ENCODE peak calls at places on chromosomes 4 and X, in five cellular contexts. B, X, K, A and R are unnamed samples. For H3K4me1 and H3K36me3, the result is how much of the 10 kb centered on the place peaks cover.

GRCh38 chr4:85774489-85774888 is 299.5 kb downstream of the ARHGAP24 start:
- DNase-seq in B (no peak), X (no peak), K (no peak), A (no peak), R (no peak)

GRCh38 chr4:138650917-138651564 is 364.5 kb upstream of the NOCT start:
- DNase-seq in B (no peak), X (no peak), K (no peak), A (no peak), R (no peak)

GRCh38 chr4:181376058-181376457 is 867.1 kb upstream of the TENM3 start:
- DNase-seq in B (no peak), X (no peak), K (no peak), A (no peak), R (no peak)

GRCh38 chrX:106168107-106168506 is at the start of gene PWWP3B:
- DNase-seq in B (no peak), X (peak), K (peak), A (peak), R (peak)

GRCh38 chr4:3668825-3669552 is 97.2 kb upstream of the ADRA2C start:
- DNase-seq in B (no peak), X (no peak), K (no peak), A (no peak), R (no peak)

GRCh38 chr4:98601719-98602118 is 56.7 kb downstream of the TSPAN5 start:
- DNase-seq in B (no peak), X (no peak), K (no peak), A (no peak), R (no peak)

GRCh38 chr4:126264839-126265238 is 950.1 kb downstream of the FAT4 start:
- DNase-seq in B (no peak), X (no peak), K (no peak), A (no peak), R (no peak)

GRCh38 chr4:172808196-172808595 is 360.4 kb upstream of the GALNT7 start:
- DNase-seq in B (no peak), X (no peak), K (no peak), A (no peak), R (no peak)

GRCh38 chrX:38927592-38927991 is 126.3 kb downstream of the MID1IP1 start:
- DNase-seq in B (no peak), X (no peak), K (no peak), A (no peak), R (no peak)

GRCh38 chrX:48939417-48940228 is 17.8 kb downstream of the OTUD5 start:
- DNase-seq in B (no peak), X (no peak), K (no peak), A (no peak), R (no peak)

GRCh38 chrX:99602107-99602506 is 808.0 kb downstream of the PCDH19 start:
- DNase-seq in B (no peak), X (no peak), K (no peak), A (no peak), R (no peak)

DNA sequence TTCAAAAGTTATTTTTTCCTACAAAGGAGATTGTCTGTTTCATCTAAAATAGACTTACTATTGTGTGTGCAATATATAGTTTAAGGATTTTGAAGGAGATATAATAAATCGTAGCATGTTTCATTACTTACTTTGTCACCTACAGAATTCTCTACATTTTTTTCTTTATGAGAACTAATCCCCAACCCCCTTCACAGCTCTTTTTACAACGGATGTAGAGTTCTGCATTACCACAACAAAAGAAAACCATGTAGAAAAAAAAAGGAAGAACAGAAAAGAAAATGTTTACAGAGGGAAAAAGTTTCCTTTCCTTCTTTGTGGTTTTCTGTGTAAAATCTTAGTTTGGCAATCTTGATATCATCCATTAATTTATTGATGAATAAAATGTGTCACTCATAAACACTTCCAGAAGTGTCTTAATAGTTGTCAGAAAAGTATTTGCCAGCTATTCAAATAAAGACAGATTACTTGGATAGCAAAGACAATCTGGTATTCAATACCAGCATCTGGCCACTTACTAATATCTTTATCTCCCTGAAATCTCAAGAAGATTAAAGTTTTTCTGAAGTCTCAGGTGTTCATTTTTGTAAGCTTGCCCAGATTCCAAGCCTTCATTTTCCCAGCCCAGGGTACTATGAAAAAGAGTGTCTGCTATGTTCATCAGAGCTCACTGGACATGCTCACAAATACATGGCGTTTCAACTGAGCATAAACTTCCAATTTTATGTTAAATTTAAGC is 806.8 kb downstream of the PCDH19 start:
- DNase-seq in B (no peak), X (no peak), K (no peak), A (no peak), R (no peak)
- H3K4me3 ChIP-seq in B (no peak), X (no peak), K (no peak), A (no peak), R (no peak)

DNA sequence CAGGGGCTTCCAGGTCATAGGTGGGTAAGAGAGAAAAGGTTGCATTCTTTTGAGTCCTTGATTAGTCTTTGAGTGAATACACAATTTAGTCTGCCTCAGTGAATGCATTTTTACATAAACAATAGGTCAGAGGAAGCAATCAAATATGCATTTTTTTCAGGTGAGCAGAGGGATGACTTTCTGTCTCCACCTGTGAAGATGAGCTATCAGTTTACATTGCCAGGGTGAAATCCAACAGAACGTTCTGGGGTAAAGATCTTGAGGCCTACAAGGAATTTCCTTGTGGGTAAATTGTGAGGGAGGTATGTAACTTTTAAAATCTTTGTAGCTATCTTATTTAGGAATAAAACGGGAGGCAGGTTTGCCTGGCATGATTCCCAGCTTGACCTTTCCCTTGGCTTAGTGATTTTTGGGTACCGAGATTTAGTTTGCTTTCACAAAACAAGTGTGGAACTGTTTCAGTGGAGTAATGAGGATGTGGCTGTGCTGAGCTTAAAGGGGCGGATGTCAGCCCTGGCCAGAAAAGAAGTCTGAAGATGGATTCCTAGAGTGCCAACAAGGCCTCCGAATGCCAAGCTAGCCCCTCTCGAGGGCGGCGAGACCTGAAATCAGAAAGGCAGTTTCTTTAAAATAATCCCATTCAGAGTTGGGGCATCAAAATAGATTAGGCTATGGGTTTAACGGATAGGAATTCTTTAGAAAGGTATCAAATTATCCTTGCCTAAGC is 29.5 kb downstream of the TMEM131L start:
- DNase-seq in B (no peak), X (no peak), K (no peak), A (no peak), R (no peak)
- H3K4me1 ChIP-seq in B (under half), X (under half), K (half or more), A (under half), R (under half)

GRCh38 chr4:445410-445809 is 53.5 kb downstream of the ZNF721 start:
- DNase-seq in B (no peak), X (no peak), K (no peak), A (no peak), R (no peak)
- H3K36me3 ChIP-seq in B (under half), X (under half), K (half or more), A (under half), R (under half)

DNA sequence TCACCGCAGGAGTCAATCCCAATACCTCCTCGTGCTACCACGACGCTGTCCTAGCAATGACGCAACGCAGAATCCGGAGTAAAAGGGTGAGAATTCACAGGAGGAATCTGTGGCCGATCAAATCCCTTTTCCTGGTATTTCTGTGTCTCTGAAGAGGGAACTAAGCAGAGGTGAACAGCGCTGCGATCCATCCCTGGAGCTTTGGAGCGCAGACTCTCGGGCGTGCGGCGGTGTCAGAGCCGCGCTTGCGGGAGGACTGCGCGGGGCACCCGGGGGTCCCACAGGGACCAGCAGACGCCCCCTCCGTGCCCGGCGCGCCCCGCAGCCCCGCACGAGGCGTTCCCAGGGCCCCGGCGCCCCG is 17.2 kb upstream of the ZNF718 start:
- DNase-seq in B (no peak), X (no peak), K (no peak), A (no peak), R (no peak)
- H3K4me3 ChIP-seq in B (no peak), X (peak), K (peak), A (peak), R (no peak)

GRCh38 chr4:113404846-113405245 is 355.4 kb downstream of the ANK2 start:
- DNase-seq in B (no peak), X (no peak), K (no peak), A (no peak), R (no peak)

GRCh38 chr4:113405874-113406722 is 355.4 kb downstream of the CAMK2D start:
- DNase-seq in B (no peak), X (no peak), K (no peak), A (no peak), R (no peak)

GRCh38 chr4:113407409-113407808 is 354.1 kb downstream of the CAMK2D start:
- DNase-seq in B (no peak), X (no peak), K (no peak), A (no peak), R (no peak)

GRCh38 chr4:113404167-113404571 is 354.7 kb downstream of the ANK2 start:
- DNase-seq in B (no peak), X (no peak), K (no peak), A (no peak), R (no peak)

GRCh38 chr4:113406723-113407016 is 354.9 kb downstream of the CAMK2D start:
- DNase-seq in B (no peak), X (no peak), K (no peak), A (no peak), R (no peak)
- H3K4me1 ChIP-seq in B (under half), X (under half), K (under half), A (under half), R (under half)

GRCh38 chr4:39458505-39459300 is at the start of the genes LIAS and RPL9:
- DNase-seq in B (peak), X (peak), K (peak), A (peak), R (peak)
- H3K36me3 ChIP-seq in B (under half), X (half or more), K (half or more), A (under half), R (under half)

GRCh38 chr4:154569028-154569427 is 6.2 kb downstream of the FGB start:
- DNase-seq in B (no peak), X (no peak), K (no peak), A (no peak), R (no peak)
- H3K4me3 ChIP-seq in B (no peak), X (no peak), K (no peak), A (no peak), R (no peak)

DNA sequence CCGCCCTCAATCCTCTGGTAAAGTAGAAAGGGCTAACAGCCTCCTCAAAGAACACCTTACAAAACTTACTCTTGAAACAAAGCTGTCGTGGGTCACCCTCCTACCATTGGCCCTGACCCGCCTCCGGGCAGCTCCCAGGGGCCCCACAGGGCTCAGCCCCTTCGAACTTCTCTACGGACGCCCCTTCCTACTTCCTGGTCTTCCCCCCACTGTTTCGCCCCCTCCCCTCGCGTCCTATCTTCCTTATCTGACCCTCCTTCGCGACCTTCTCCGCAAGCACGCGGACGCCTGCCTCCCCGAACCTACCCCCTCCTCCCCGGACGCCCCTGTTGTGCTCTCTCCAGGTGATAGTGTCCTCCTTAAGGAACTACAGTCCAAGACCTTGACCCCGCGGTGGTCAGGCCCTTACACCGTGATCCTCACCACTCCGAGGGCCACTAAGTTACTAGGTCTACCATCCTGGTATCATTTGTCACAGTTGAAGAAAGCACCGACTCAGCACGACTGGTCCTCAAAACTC is 963.1 kb downstream of the RPA4 start:
- DNase-seq in B (no peak), X (no peak), K (no peak), A (no peak), R (no peak)
- H3K4me1 ChIP-seq in B (under half), X (under half), K (under half), A (under half), R (under half)

GRCh38 chr4:184399505-184399893 is 74.9 kb downstream of the IRF2 start:
- DNase-seq in B (no peak), X (no peak), K (no peak), A (no peak), R (no peak)
- H3K36me3 ChIP-seq in B (under half), X (half or more), K (half or more), A (under half), R (under half)

DNA sequence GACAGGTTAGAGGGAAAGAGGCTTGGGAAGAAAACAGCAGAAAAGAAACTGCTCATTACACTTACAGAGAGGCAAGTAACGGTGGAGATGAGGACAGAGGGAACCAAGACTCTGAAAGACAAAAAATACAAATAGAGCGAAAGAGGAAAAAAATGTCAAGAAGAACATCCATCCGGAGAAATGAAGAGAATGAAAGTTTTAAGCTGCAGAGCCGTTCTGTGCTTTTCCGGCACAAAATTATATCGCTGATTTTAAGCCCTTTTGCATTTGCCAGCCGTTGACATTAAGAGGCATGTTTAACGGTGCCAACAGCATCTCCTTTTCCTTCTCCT is 236 bp downstream of the PCDH10 start:
- DNase-seq in B (no peak), X (no peak), K (no peak), A (no peak), R (no peak)
- H3K4me3 ChIP-seq in B (no peak), X (peak), K (peak), A (peak), R (no peak)